ENCODE peak calls at places on chromosomes 6 and 20, in nine cellular contexts. Q is body of pancreas, B is pancreas, V is fibroblast of lung, H is BE2C, M is GM12865, N is psoas muscle, C is AG04450, X is left ventricle myocardium inferior. P is an unnamed sample.

GRCh38 chr20:17233621-17234020 is 6.8 kb downstream of the PCSK2 start:
- DNase-seq in Q (no peak), H (no peak), X (no peak), M (no peak), C (no peak), V (no peak), B (no peak), N (no peak), P (no peak)

GRCh38 chr6:32153252-32153834 is 598 bp upstream of the PPT2 start:
- DNase-seq in B (peak), N (peak), Q (no peak), C (no peak), H (peak), X (no peak), M (no peak), V (peak), P (no peak)

GRCh38 chr6:19410477-19410876 is 426.7 kb upstream of the ID4 start:
- DNase-seq in C (peak), N (no peak), V (peak), H (no peak), B (no peak), Q (no peak), X (no peak), M (no peak), P (no peak)

GRCh38 chr6:90038951-90039653 is 144.8 kb downstream of the GJA10 start:
- DNase-seq in N (no peak), H (no peak), V (peak), Q (no peak), X (no peak), B (no peak), M (no peak), C (no peak), P (no peak)

GRCh38 chr6:105746539-105746938 is 339.6 kb upstream of the PRDM1 start:
- DNase-seq in C (no peak), V (no peak), Q (no peak), N (no peak), H (no peak), B (no peak), M (peak), X (no peak), P (no peak)

GRCh38 chr20:40081653-40082052 is 607.4 kb downstream of the MAFB start:
- DNase-seq in N (no peak), Q (no peak), V (no peak), X (no peak), B (no peak), M (no peak), C (no peak), H (no peak), P (no peak)

GRCh38 chr20:49676581-49677291 is 36.9 kb downstream of the B4GALT5 start:
- DNase-seq in Q (no peak), C (no peak), X (no peak), M (peak), N (no peak), H (no peak), B (no peak), V (peak), P (no peak)

GRCh38 chr20:25053207-25054132 is 4.5 kb downstream of the ACSS1 start:
- DNase-seq in Q (peak), C (no peak), B (no peak), M (no peak), V (peak), N (peak), H (no peak), X (peak), P (no peak)

GRCh38 chr20:59600472-59600871 is 3.9 kb upstream of the PHACTR3 start:
- DNase-seq in H (no peak), V (no peak), C (no peak), Q (no peak), N (no peak), X (no peak), B (no peak), M (no peak), P (no peak)

GRCh38 chr20:25695532-25696383 is 895 bp downstream of the ZNF337 start:
- DNase-seq in Q (peak), M (peak), X (no peak), C (no peak), H (peak), B (no peak), V (peak), N (no peak), P (no peak)

GRCh38 chr20:24411452-24412216 is 57.8 kb upstream of the SYNDIG1 start:
- DNase-seq in X (no peak), B (no peak), M (no peak), Q (no peak), H (no peak), N (no peak), V (no peak), C (no peak), P (no peak)

GRCh38 chr6:163438940-163439335 is 24.4 kb downstream of the QKI start:
- DNase-seq in Q (peak), C (no peak), X (peak), V (no peak), H (peak), B (peak), N (peak), M (peak), P (no peak)

GRCh38 chr6:54285595-54285994 is 22.6 kb upstream of the TINAG start:
- DNase-seq in H (no peak), M (no peak), Q (no peak), C (no peak), B (no peak), X (no peak), N (no peak), V (no peak), P (no peak)

GRCh38 chr6:13664703-13665352 is 46.8 kb downstream of the RANBP9 start:
- DNase-seq in M (no peak), B (no peak), N (no peak), X (no peak), Q (no peak), C (peak), V (peak), H (no peak), P (no peak)

GRCh38 chr20:10716855-10717254 is 43.1 kb upstream of the JAG1 start:
- DNase-seq in V (peak), N (no peak), Q (no peak), H (no peak), X (no peak), C (no peak), M (no peak), B (no peak), P (peak)

GRCh38 chr20:58719258-58719657 is 26.7 kb downstream of the NPEPL1 start:
- DNase-seq in B (peak), Q (no peak), X (peak), M (no peak), N (peak), C (no peak), V (no peak), H (peak), P (no peak)

GRCh38 chr6:366972-367794 is 24.4 kb upstream of the IRF4 start:
- DNase-seq in C (no peak), X (no peak), B (no peak), Q (no peak), H (no peak), M (no peak), N (no peak), V (no peak), P (no peak)

GRCh38 chr6:4611441-4612129 is 164.6 kb upstream of the CDYL start:
- DNase-seq in B (no peak), M (no peak), C (no peak), N (no peak), V (no peak), X (no peak), Q (no peak), H (no peak), P (no peak)

GRCh38 chr6:4914412-4915159 is 89.3 kb downstream of the RPP40 start:
- DNase-seq in Q (no peak), M (no peak), V (peak), H (no peak), B (no peak), N (no peak), X (no peak), C (peak), P (no peak)

GRCh38 chr6:108570518-108570917 is 9.8 kb downstream of the FOXO3 start:
- DNase-seq in H (no peak), C (no peak), Q (no peak), B (no peak), N (no peak), X (no peak), V (peak), M (peak), P (no peak)

GRCh38 chr6:45421700-45422540 is 44.2 kb upstream of the SUPT3H start:
- DNase-seq in H (peak), N (peak), B (peak), V (peak), Q (peak), M (no peak), X (peak), C (no peak), P (no peak)

GRCh38 chr6:117495873-117496272 is 13.4 kb downstream of the DCBLD1 start:
- DNase-seq in Q (no peak), B (no peak), N (no peak), V (peak), C (no peak), M (no peak), X (no peak), H (no peak), P (no peak)

GRCh38 chr6:117497237-117497636 is 14.8 kb downstream of the DCBLD1 start:
- DNase-seq in N (no peak), X (no peak), M (no peak), B (no peak), H (no peak), V (no peak), C (no peak), Q (no peak), P (no peak)

GRCh38 chr6:117498159-117498558 is 15.7 kb downstream of the DCBLD1 start:
- DNase-seq in N (no peak), Q (no peak), C (no peak), B (no peak), M (peak), V (peak), H (no peak), X (no peak), P (no peak)

GRCh38 chr6:117495425-117495824 is 13.0 kb downstream of the DCBLD1 start:
- DNase-seq in H (no peak), V (no peak), C (no peak), Q (no peak), N (no peak), X (no peak), M (no peak), B (no peak), P (no peak)

GRCh38 chr6:117496383-117496990 is 14.0 kb downstream of the DCBLD1 start:
- DNase-seq in X (no peak), M (peak), B (no peak), H (no peak), V (peak), N (no peak), Q (no peak), C (no peak), P (no peak)
- H3K4me3 ChIP-seq in X (peak), M (no peak), B (no peak), H (no peak), V (no peak), N (no peak), Q (no peak), C (no peak), P (no peak)

DNA sequence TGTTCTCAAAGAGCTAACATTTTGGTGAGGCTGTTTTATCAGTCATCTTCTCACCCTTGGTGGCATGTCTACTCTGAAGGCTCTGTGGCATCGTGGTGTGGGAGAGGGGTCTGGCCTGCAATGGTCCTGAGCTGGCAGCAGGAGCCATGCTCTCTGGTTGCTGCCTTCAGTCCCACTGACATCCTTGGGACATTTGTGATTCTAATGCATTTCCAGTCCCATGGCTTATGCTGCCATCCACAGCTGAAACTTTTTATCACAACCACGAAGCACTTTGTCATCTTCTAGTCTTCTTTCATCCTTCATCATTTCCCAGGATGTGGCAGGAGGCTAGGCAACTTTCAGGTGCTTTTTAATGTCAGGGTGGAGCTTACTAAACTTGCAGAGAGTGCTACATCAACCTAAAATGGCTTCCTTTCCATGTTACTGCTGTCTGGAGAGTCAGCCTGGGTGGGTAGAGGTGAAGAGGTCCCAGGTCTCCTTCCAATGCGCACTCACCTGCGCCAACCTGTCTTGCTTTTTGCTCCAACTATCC is 77.1 kb downstream of the GPR63 start:
- DNase-seq in M (peak), N (no peak), Q (no peak), C (no peak), X (no peak), H (no peak), V (no peak), B (no peak), P (no peak)
- TF ChIP-seq CTCF in M (no peak), N (no peak), Q (no peak), C (no peak), X (peak), H (no peak), V (no peak), B (no peak), P (no peak)

GRCh38 chr6:161833099-161833860 is 559.4 kb upstream of the AGPAT4 start:
- DNase-seq in B (no peak), V (no peak), C (no peak), H (no peak), Q (no peak), M (no peak), X (no peak), N (no peak), P (no peak)
- H3K4me3 ChIP-seq in B (no peak), V (no peak), C (no peak), H (no peak), Q (no peak), M (no peak), X (no peak), N (no peak), P (no peak)

GRCh38 chr6:43940071-43940392 is 170.0 kb downstream of the VEGFA start:
- DNase-seq in H (no peak), V (no peak), N (no peak), B (no peak), X (no peak), C (no peak), Q (no peak), M (no peak), P (no peak)

GRCh38 chr6:43937236-43938177 is 167.5 kb downstream of the VEGFA start:
- DNase-seq in N (peak), M (no peak), B (no peak), V (no peak), C (no peak), H (no peak), Q (no peak), X (peak), P (no peak)

GRCh38 chr6:43939281-43940070 is 169.5 kb downstream of the VEGFA start:
- DNase-seq in Q (no peak), N (no peak), H (no peak), M (no peak), X (peak), B (no peak), C (no peak), V (no peak), P (no peak)

GRCh38 chr6:43936476-43936875 is 166.5 kb downstream of the VEGFA start:
- DNase-seq in N (peak), C (no peak), X (peak), Q (no peak), H (no peak), B (no peak), M (no peak), V (no peak), P (no peak)

GRCh38 chr6:43938178-43939101 is 168.4 kb downstream of the VEGFA start:
- DNase-seq in B (no peak), X (peak), V (no peak), C (no peak), H (no peak), N (no peak), M (no peak), Q (no peak), P (no peak)
- TF ChIP-seq CTCF in B (no peak), X (no peak), V (no peak), C (no peak), H (no peak), N (no peak), M (no peak), Q (no peak), P (no peak)

GRCh38 chr20:20710443-20710842 is 2.0 kb downstream of the RALGAPA2 start:
- DNase-seq in C (no peak), B (no peak), V (no peak), M (no peak), H (no peak), N (no peak), Q (no peak), X (no peak), P (no peak)

GRCh38 chr20:20710847-20711315 is 1.6 kb downstream of the RALGAPA2 start:
- DNase-seq in X (no peak), C (no peak), H (no peak), B (no peak), V (no peak), M (peak), Q (peak), N (no peak), P (no peak)

GRCh38 chr20:20712004-20712473 is 405 bp downstream of the RALGAPA2 start:
- DNase-seq in M (no peak), H (no peak), V (peak), Q (peak), B (peak), N (no peak), C (no peak), X (no peak), P (no peak)

GRCh38 chr20:20712474-20713243 is at the start of gene RALGAPA2:
- DNase-seq in X (peak), M (peak), V (peak), Q (peak), B (peak), C (peak), N (peak), H (peak), P (peak)

GRCh38 chr20:20711413-20711812 is 1.0 kb downstream of the RALGAPA2 start:
- DNase-seq in H (no peak), C (no peak), B (no peak), X (no peak), V (no peak), Q (peak), N (no peak), M (peak), P (no peak)
- H3K4me3 ChIP-seq in H (peak), C (peak), B (peak), X (peak), V (peak), Q (peak), N (peak), M (peak), P (peak)

GRCh38 chr6:82248233-82248735 is 740 bp upstream of the IBTK start:
- DNase-seq in X (no peak), B (no peak), C (no peak), N (no peak), H (no peak), M (peak), Q (peak), V (peak), P (no peak)

GRCh38 chr6:82246370-82246769 is 1.2 kb downstream of the IBTK start:
- DNase-seq in V (no peak), M (no peak), X (no peak), H (no peak), B (no peak), Q (no peak), N (no peak), C (no peak), P (no peak)

GRCh38 chr6:82245376-82245775 is 2.2 kb downstream of the IBTK start:
- DNase-seq in B (no peak), M (no peak), V (no peak), Q (no peak), X (no peak), N (no peak), H (no peak), C (no peak), P (no peak)

GRCh38 chr6:82247634-82248232 is at the start of gene IBTK:
- DNase-seq in N (peak), C (peak), M (peak), B (peak), V (peak), Q (peak), H (peak), X (peak), P (peak)

GRCh38 chr6:82246802-82247633 is 526 bp downstream of the IBTK start:
- DNase-seq in C (no peak), V (peak), Q (peak), B (peak), N (peak), M (peak), X (peak), H (peak), P (no peak)
- TF ChIP-seq CTCF in C (no peak), V (no peak), Q (no peak), B (no peak), N (no peak), M (no peak), X (no peak), H (no peak), P (no peak)

GRCh38 chr6:157236040-157236725 is 87.1 kb downstream of the TMEM242 start:
- DNase-seq in C (no peak), N (no peak), Q (no peak), H (no peak), M (no peak), B (peak), V (no peak), X (no peak), P (no peak)
- H3K4me3 ChIP-seq in C (peak), N (peak), Q (peak), H (no peak), M (no peak), B (peak), V (peak), X (peak), P (no peak)

DNA sequence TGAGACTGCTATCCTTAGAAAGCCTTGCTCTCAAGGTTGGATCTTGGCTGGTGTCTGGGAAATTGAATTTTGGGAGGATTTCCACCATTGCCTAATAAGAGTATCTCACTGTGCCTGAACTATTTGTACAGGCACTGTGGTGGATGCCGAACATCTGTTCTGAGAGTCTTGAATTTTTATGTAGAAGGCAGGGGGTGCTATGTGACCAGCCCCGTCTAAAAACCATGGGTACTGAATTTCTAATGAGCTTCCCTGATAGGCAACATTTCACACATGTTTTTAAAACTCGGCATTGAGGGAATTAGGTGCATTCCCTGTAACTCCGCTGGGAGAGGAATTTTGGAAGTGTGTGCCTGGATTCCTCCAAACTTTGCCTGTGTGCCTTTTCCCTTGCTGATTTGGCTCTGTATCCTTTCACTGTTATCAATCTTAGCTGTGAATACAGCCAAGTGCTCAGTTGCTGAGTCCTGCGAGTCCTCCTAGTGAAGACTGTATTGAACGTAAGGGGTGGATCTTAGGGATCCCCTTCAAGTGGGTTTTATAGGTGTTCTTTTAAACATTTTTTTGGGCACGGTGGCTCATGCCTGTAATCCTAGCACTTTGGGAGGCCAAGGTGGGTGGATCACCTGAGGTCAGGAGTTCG is 27.6 kb upstream of the SCAF8 start:
- DNase-seq in B (no peak), H (no peak), C (no peak), N (no peak), M (peak), X (no peak), V (peak), Q (peak), P (no peak)
- TF ChIP-seq CTCF in B (no peak), H (peak), C (peak), N (no peak), M (no peak), X (peak), V (no peak), Q (no peak), P (no peak)

DNA sequence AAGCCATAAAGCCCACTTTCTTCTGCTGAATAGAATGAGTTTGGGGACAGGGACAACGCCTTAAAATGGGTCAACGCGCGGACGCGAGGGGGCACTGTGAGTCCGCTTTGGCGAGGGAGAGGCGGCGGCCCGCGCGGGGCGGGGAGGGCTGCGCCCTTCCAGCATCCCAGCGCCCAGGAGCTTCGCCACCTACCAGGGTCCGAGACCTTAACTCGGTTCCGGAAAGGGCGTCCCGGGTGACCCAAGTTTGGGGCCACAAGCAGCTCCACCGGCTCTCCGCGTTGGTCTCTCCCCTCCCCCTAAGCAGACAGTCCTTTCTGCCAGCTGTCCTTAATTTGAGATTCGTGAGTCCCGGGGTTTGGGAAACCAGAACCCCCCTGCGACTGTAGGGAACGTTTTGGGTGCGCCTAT is 1.8 kb upstream of the SAMD5 start:
- DNase-seq in C (no peak), Q (peak), N (peak), M (peak), V (peak), B (peak), H (peak), X (peak), P (no peak)
- H3K4me3 ChIP-seq in C (peak), Q (no peak), N (peak), M (no peak), V (peak), B (no peak), H (peak), X (peak), P (peak)

DNA sequence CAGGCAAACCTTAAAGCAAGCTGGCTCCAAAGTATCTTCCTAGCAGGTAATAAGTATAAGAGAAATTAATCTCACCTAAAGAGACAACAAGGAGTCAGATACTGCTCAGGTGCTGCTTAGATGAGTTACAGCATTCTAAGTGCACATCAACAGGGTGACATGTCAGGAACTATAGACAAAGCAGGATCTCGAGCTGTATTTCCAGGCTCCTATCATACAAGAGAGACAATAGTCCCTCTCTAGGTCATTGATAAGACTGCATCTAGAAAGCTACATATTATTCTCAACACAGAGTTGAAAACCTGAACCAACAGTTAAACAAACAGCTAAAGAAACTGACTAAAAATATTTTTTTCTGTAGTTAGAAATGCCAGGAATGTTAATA is 3.9 kb downstream of the PTPRK start:
- DNase-seq in X (no peak), Q (no peak), C (no peak), V (peak), H (peak), M (peak), N (no peak), B (no peak), P (no peak)
- TF ChIP-seq CTCF in X (peak), Q (no peak), C (peak), V (peak), H (peak), M (no peak), N (peak), B (no peak), P (peak)

P was measured in LNCaP clone FGC.